ENCODE peak calls at places on chromosomes 12 and 14, in five cellular contexts. G, B, I, Y and A are unnamed samples.

GRCh38 chr12:127802271-127802670 is 464.7 kb upstream of the TMEM132C start:
- DNase-seq in B (no peak), G (no peak), I (no peak), Y (no peak), A (no peak)

GRCh38 chr14:85597701-85598100 is 67.8 kb downstream of the FLRT2 start:
- DNase-seq in B (no peak), G (no peak), I (no peak), Y (no peak), A (no peak)

GRCh38 chr14:90381999-90382451 is 14.8 kb upstream of the CALM1 start:
- DNase-seq in G (no peak), I (no peak), Y (no peak), B (peak; percentile 32), A (peak; percentile 26)

GRCh38 chr12:124544983-124545382 is 22.4 kb downstream of the NCOR2 start:
- DNase-seq in I (no peak), G (no peak), Y (no peak), B (no peak), A (no peak)

GRCh38 chr12:100995201-100995600 is 200.6 kb downstream of the ANO4 start:
- DNase-seq in G (no peak), B (no peak), I (no peak), Y (no peak), A (no peak)

GRCh38 chr14:79597561-79597960 is 613.7 kb downstream of the DIO2 start:
- DNase-seq in B (no peak), Y (no peak), G (no peak), I (no peak), A (no peak)

GRCh38 chr12:29580971-29581370 is 83.5 kb upstream of the OVCH1 start:
- DNase-seq in G (no peak), I (no peak), Y (no peak), B (no peak), A (no peak)

GRCh38 chr12:10223208-10223607 is 10.5 kb downstream of the GABARAPL1 start:
- DNase-seq in Y (no peak), B (no peak), I (no peak), G (no peak), A (no peak)

GRCh38 chr14:61994589-61994988 is 232.4 kb downstream of the SNAPC1 start:
- DNase-seq in Y (no peak), B (no peak), G (no peak), I (no peak), A (no peak)
- TF ChIP-seq TAF1 in Y (no peak), B (no peak), G (no peak), I (no peak), A (no peak)

GRCh38 chr12:118190266-118190665 is 54.3 kb downstream of the PEBP1 start:
- DNase-seq in G (no peak), I (no peak), Y (no peak), B (no peak), A (peak; percentile 33)
- TF ChIP-seq TAF1 in G (no peak), I (no peak), Y (no peak), B (no peak), A (no peak)

GRCh38 chr14:54177861-54178591 is 218.8 kb upstream of the CDKN3 start:
- DNase-seq in G (no peak), Y (no peak), I (no peak), B (no peak), A (no peak)
- TF ChIP-seq TAF1 in G (no peak), Y (no peak), I (no peak), B (no peak), A (no peak)

DNA sequence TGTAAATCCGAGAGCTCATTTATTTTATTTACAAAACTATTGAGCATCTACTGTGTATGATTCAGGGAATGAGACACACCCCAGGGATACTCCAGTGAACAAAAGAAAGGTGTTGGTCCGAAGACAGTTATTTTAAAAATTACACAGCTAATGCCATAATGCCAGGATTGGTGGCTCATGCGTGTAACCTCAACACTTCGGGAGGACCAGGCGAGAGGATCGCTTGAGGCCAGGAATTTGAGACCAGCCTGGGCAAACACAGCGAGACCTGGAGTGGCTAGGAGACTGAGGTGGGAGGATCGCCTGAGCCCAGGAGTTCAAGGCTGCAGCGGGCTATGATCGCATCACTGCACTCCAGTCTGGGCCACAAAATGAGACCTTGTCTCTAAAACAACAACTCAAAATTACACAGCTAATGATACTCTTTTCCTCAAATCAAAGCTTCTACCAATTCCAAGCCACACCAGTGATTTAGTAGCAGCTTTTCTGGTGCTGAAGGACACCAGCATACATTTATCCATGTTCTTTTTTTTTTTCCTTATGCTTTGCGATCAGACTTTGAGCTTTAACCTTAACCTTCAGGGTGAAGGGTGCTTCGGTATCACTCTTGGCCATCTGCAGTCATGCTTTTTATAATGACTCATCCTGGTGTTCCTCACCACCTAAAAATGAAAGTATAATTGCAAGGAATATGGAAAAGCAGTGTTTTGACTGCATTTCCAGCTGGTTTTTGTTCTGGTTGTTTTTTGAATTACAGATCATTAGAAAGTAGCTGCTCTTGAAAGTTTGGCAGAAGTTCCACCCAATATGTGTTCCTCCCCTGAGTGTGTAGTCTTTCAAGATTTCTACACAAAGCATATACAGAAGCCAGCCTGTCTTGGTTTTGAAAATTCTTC is 1.1 kb upstream of the SLC41A2 start:
- DNase-seq in G (no peak), B (peak; percentile 49), I (no peak), Y (no peak), A (no peak)
- TF ChIP-seq TAF1 in G (no peak), B (no peak), I (no peak), Y (no peak), A (no peak)

GRCh38 chr14:88323520-88324199 is 591 bp upstream of the KCNK10 start:
- DNase-seq in I (peak; percentile 83), Y (peak; percentile 73), B (no peak), G (no peak), A (peak; percentile 82)
- TF ChIP-seq TAF1 in I (no peak), Y (no peak), B (no peak), G (no peak), A (no peak)

GRCh38 chr14:37024166-37024565 is 148.2 kb downstream of the SLC25A21 start:
- DNase-seq in G (no peak), Y (no peak), I (no peak), B (peak; percentile 11), A (no peak)
- TF ChIP-seq TAF1 in G (no peak), Y (no peak), I (no peak), B (no peak), A (no peak)

GRCh38 chr12:116339062-116339461 is 61.6 kb upstream of the MED13L start:
- DNase-seq in G (no peak), I (no peak), Y (no peak), B (no peak), A (no peak)

GRCh38 chr12:116338064-116338872 is 60.8 kb upstream of the MED13L start:
- DNase-seq in I (no peak), G (no peak), Y (no peak), B (no peak), A (no peak)

GRCh38 chr12:116336542-116337065 is 59.1 kb upstream of the MED13L start:
- DNase-seq in B (peak; percentile 70), I (peak; percentile 39), Y (peak; percentile 52), G (peak; percentile 67), A (no peak)

GRCh38 chr12:116337312-116337711 is 59.8 kb upstream of the MED13L start:
- DNase-seq in I (no peak), G (no peak), Y (no peak), B (no peak), A (no peak)

GRCh38 chr12:116339800-116340371 is 62.4 kb upstream of the MED13L start:
- DNase-seq in G (no peak), Y (no peak), I (no peak), B (no peak), A (no peak)
- TF ChIP-seq TAF1 in G (no peak), Y (no peak), I (no peak), B (no peak), A (no peak)